ENCODE peak calls at places on chromosome 1, in nine cellular contexts. O is fibroblast of pulmonary artery, J is BJ, B is GM23338, L is pancreas, Y is IMR-90, F is lung, A is endothelial cell, H is heart right ventricle. S is an unnamed sample.
A peak's percentile ranks its signal among the peaks of the same experiment; 100 is the strongest.

GRCh38 chr1:207883660-207884245 is 27.2 kb downstream of the CD34 start:
- DNase-seq in O (no peak), J (no peak), B (no peak), L (no peak), Y (no peak), F (no peak), A (no peak), H (no peak), S (no peak)

GRCh38 chr1:196517193-196517592 is 91.0 kb downstream of the KCNT2 start:
- DNase-seq in O (no peak), J (no peak), B (no peak), L (no peak), Y (no peak), F (no peak), A (no peak), H (no peak), S (no peak)

GRCh38 chr1:180935326-180936109 is 22.8 kb downstream of the KIAA1614 start:
- DNase-seq in O (no peak), J (no peak), B (peak; percentile 46), L (no peak), Y (no peak), F (no peak), A (no peak), H (no peak), S (peak; percentile 84)

GRCh38 chr1:11875094-11875493 is 16.3 kb upstream of the NPPB start:
- DNase-seq in O (no peak), J (no peak), B (peak; percentile 58), L (no peak), Y (no peak), F (no peak), A (no peak), H (no peak), S (no peak)

GRCh38 chr1:223707270-223708000 is 4.9 kb upstream of the CAPN2 start:
- DNase-seq in O (peak; percentile 96), J (peak; percentile 97), B (peak; percentile 35), L (no peak), Y (peak; percentile 100), F (peak; percentile 84), A (no peak), H (peak; percentile 35), S (no peak)

GRCh38 chr1:183019126-183019740 is 4.0 kb upstream of the LAMC1 start:
- DNase-seq in O (no peak), J (no peak), B (no peak), L (no peak), Y (no peak), F (no peak), A (no peak), H (no peak), S (no peak)

GRCh38 chr1:85607126-85607912 is 26.8 kb downstream of the CCN1 start:
- DNase-seq in O (peak; percentile 98), J (peak; percentile 99), B (peak; percentile 99), L (no peak), Y (peak; percentile 100), F (no peak), A (peak; percentile 17), H (no peak), S (no peak)

GRCh38 chr1:109151146-109151545 is 37.2 kb downstream of the ELAPOR1 start:
- DNase-seq in O (peak; percentile 80), J (no peak), B (peak; percentile 46), L (peak; percentile 66), Y (peak; percentile 74), F (no peak), A (peak; percentile 37), H (peak; percentile 34), S (no peak)

GRCh38 chr1:51666463-51666862 is 49.6 kb downstream of the OSBPL9 start:
- DNase-seq in O (peak; percentile 79), J (no peak), B (no peak), L (no peak), Y (peak; percentile 69), F (no peak), A (no peak), H (no peak), S (no peak)

DNA sequence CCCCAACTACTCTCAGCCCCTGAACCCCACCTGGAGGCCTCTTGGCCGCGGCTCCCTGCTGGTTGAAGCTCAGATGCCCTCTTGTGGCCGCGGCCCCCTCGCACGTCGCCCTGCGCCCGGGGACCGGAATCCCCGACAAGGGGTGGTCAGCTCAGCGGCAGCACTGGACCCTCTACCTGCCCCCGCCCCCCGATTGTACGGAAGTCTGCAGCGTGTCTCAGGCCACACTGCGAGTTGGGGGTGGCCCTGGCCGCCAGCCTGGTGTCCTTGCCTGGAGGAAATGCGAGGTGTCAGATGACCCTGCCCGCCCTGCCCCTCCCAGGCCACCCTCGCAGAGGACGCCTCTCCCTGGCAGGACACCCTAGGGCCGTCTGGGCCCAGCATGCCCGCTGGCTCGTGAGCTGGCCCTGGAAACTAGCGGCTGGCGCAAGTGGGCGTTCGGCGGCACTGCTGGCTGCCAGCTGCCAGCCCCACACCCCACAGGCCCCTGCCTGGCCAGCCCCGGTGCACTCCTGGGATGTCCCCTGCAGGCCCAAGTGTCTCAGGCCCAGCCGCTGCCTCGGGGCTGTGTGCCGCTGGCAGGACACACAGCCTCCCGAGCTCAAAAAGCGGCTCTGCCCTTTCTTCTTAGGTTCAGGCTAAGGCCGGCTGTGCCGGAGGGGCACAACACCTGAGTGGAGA is 60.8 kb downstream of the EDN2 start:
- DNase-seq in O (no peak), J (no peak), B (peak; percentile 70), L (peak; percentile 75), Y (no peak), F (no peak), A (peak; percentile 38), H (peak; percentile 60), S (no peak)
- TF ChIP-seq CTCF in O (no peak), J (peak; percentile 26), B (peak; percentile 81), L (peak; percentile 17), Y (no peak), F (no peak), A (no peak), H (peak; percentile 2), S (peak; percentile 23)

DNA sequence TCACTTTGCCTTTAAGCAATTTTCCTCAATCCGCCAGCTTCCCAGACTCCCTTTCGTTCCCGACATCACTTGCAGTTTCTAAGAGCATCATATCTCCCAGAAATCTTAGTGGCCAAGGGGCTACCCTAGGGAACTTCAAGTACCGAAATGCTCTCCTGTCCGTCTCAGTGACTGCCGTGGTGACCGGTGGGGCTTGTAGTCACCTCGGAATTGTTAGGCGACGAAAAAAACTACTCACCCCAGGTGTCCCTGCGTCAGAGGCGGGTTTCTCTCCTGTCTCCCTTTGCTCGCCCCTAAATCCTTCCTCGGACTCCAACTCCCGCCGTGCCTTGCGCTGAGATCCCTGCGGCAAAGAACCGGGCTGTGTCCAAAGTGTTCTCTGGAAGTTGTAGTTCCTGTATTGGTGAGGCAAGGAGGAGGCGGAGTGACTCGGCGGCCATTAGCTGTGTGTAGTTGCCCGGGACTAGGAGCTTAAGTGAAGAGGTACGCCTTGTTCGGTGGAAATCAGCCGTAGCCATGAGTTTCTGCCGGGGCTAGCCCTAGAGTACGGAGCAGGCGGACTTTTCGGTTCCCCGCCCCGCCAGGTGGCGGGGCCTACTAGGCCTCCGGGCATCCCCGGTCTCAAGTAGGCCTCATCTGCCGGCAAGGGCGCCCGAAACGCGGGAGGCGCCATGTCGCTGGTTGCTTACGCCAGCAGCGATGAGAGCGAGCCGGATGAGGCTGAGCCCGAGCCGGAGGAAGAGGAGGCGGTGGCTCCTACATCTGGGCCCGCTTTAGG is at the start of gene PRCC:
- DNase-seq in O (peak; percentile 100), J (peak; percentile 100), B (peak; percentile 99), L (peak; percentile 87), Y (peak; percentile 100), F (peak; percentile 99), A (peak; percentile 94), H (peak; percentile 94), S (peak; percentile 91)
- TF ChIP-seq CTCF in O (no peak), J (no peak), B (no peak), L (no peak), Y (no peak), F (peak; percentile 27), A (no peak), H (no peak), S (no peak)

DNA sequence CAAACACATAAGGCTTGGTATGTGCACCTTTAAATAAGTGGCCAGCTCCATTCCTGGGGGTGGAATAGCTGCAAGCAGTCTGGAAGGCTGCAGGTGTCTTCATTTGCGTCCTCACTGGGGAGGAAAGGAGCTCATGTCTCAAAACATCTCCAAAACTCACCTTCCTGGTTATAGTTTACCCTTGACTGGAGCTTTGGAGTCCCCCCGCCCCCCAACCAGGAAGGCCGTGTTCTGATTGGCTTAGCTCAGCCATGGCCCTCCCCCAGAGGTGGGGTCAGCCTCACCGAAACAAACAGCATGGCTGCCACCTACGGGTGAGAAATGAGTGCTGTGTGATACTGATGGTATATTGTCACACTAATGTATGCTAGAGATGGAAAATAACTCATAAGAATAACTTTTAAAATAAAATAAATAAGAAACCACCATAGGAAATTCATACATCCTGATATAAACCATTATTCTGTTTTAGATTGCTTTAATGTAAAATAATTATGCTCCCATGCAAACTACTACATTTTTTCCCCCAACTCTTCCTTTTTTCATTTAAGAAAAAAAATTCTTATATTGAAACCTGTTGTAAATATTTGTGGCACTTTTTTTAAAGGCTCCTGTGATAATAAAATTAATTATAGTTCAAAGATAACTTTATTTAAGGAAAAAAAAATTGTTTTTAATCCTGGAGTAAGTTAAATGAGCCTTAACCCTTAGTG is 90.8 kb downstream of the ZP4 start:
- DNase-seq in O (peak; percentile 63), J (no peak), B (peak; percentile 90), L (peak; percentile 64), Y (peak; percentile 4), F (no peak), A (peak; percentile 64), H (peak; percentile 36), S (peak; percentile 58)
- TF ChIP-seq CTCF in O (peak; percentile 38), J (no peak), B (peak; percentile 86), L (peak; percentile 11), Y (no peak), F (no peak), A (no peak), H (no peak), S (no peak)

GRCh38 chr1:89310976-89311375 is 38.3 kb upstream of the GBP5 start:
- DNase-seq in O (no peak), J (no peak), B (no peak), L (no peak), Y (no peak), F (no peak), A (no peak), H (no peak), S (no peak)
- TF ChIP-seq CTCF in O (no peak), J (no peak), B (no peak), L (no peak), Y (no peak), F (no peak), A (no peak), H (no peak), S (no peak)

GRCh38 chr1:94514095-94514727 is 27.3 kb downstream of the F3 start:
- DNase-seq in O (peak; percentile 47), J (no peak), B (peak; percentile 72), L (no peak), Y (peak; percentile 24), F (no peak), A (peak; percentile 36), H (no peak), S (no peak)
- TF ChIP-seq CTCF in O (peak; percentile 81), J (peak; percentile 78), B (peak; percentile 80), L (peak; percentile 36), Y (peak; percentile 66), F (peak; percentile 8), A (no peak), H (peak; percentile 16), S (peak; percentile 49)